ENCODE peak calls at places on chromosomes 7 and 10, in ten cellular contexts. K is NB4, N is right lobe of liver, O is body of pancreas, V is Peyer's patch, M is spleen, Z is HCT116, S is A549, W is tibial nerve, U is sigmoid colon. D is an unnamed sample.

GRCh38 chr7:5695037-5695708 is 86.3 kb downstream of the RNF216 start:
- DNase-seq in K (no peak), N (no peak), O (no peak), V (peak; percentile 72), M (peak; percentile 88), Z (no peak), S (no peak), W (no peak), U (peak; percentile 90), D (no peak)

GRCh38 chr10:94012834-94013830 is 19.4 kb downstream of the PLCE1 start:
- DNase-seq in K (no peak), N (no peak), O (no peak), V (no peak), M (no peak), Z (no peak), S (no peak), W (no peak), U (no peak), D (no peak)

GRCh38 chr7:8232999-8233847 is 28.7 kb downstream of the ICA1 start:
- DNase-seq in K (no peak), N (no peak), O (no peak), V (no peak), M (no peak), Z (no peak), S (no peak), W (no peak), U (no peak), D (no peak)

GRCh38 chr7:27895553-27895952 is 155.6 kb downstream of the TAX1BP1 start:
- DNase-seq in K (peak; percentile 55), N (no peak), O (no peak), V (no peak), M (no peak), Z (no peak), S (no peak), W (no peak), U (no peak), D (no peak)

GRCh38 chr7:125773113-125773800 is 843.6 kb upstream of the POT1 start:
- DNase-seq in K (no peak), N (no peak), O (no peak), V (no peak), M (no peak), Z (no peak), S (no peak), W (no peak), U (no peak), D (no peak)

GRCh38 chr10:34885901-34886300 is 70.8 kb upstream of the PARD3 start:
- DNase-seq in K (no peak), N (no peak), O (no peak), V (no peak), M (no peak), Z (no peak), S (no peak), W (no peak), U (no peak), D (no peak)

GRCh38 chr7:104923010-104923421 is 91.0 kb upstream of the KMT2E start:
- DNase-seq in K (peak; percentile 93), N (peak; percentile 70), O (peak; percentile 91), V (peak; percentile 76), M (peak; percentile 85), Z (peak; percentile 87), S (peak; percentile 85), W (peak; percentile 52), U (peak; percentile 87), D (peak; percentile 79)

GRCh38 chr7:37833107-37833817 is 15.1 kb upstream of the NME8 start:
- DNase-seq in K (peak; percentile 83), N (peak; percentile 27), O (peak; percentile 40), V (no peak), M (peak; percentile 80), Z (peak; percentile 7), S (peak; percentile 73), W (no peak), U (peak; percentile 66), D (no peak)

GRCh38 chr7:91565499-91566331 is 301.5 kb downstream of the FZD1 start:
- DNase-seq in K (no peak), N (peak; percentile 36), O (peak; percentile 52), V (no peak), M (no peak), Z (no peak), S (peak; percentile 36), W (peak; percentile 13), U (no peak), D (peak; percentile 46)

DNA sequence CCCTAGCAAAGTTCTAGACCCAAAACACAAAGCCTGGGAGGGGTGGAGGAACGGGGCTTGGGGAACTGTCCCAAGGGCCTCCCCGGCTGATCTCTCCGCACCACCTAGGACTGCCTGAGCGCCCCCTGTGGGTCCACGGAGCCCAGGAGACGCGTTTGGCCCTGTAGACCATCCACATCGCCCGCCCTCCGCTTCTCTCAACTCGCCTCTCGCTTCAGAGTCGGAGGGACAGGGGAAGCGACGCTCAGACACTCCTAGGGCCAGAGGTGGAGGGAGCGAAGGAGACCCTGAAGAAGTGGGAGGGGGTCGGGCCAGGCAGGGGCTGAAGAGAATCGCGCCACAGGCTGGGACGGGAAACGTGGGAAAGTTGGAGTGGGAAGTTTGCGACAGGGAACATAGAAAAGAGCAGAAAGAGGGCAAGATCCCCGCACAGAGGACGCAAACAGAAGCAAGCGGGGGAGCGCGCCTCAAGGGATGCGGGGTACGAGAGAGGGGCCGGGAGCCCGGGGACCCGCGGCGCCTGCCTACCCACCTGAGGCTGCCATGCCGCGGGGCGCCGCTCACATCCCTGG is 378 bp downstream of the PIK3AP1 start:
- DNase-seq in K (peak; percentile 95), N (peak; percentile 83), O (peak; percentile 78), V (peak; percentile 88), M (peak; percentile 96), Z (peak; percentile 19), S (peak; percentile 49), W (no peak), U (peak; percentile 75), D (peak; percentile 93)
- TF ChIP-seq CTCF in K (peak; percentile 94), N (peak; percentile 66), O (peak; percentile 59), V (peak; percentile 53), M (peak; percentile 81), Z (peak; percentile 64), S (peak; percentile 51), W (peak; percentile 37), U (peak; percentile 9), D (no peak)

GRCh38 chr7:29684787-29685650 is 121.3 kb upstream of the WIPF3 start:
- DNase-seq in K (peak; percentile 85), N (peak; percentile 83), O (peak; percentile 83), V (peak; percentile 56), M (peak; percentile 92), Z (peak; percentile 23), S (peak; percentile 83), W (peak; percentile 47), U (peak; percentile 88), D (peak; percentile 31)
- TF ChIP-seq POLR2A in K (no peak), N (peak; percentile 54), O (peak; percentile 30), V (peak; percentile 7), M (no peak), Z (no peak), S (peak; percentile 45), W (peak; percentile 22), U (no peak), D (no peak)

DNA sequence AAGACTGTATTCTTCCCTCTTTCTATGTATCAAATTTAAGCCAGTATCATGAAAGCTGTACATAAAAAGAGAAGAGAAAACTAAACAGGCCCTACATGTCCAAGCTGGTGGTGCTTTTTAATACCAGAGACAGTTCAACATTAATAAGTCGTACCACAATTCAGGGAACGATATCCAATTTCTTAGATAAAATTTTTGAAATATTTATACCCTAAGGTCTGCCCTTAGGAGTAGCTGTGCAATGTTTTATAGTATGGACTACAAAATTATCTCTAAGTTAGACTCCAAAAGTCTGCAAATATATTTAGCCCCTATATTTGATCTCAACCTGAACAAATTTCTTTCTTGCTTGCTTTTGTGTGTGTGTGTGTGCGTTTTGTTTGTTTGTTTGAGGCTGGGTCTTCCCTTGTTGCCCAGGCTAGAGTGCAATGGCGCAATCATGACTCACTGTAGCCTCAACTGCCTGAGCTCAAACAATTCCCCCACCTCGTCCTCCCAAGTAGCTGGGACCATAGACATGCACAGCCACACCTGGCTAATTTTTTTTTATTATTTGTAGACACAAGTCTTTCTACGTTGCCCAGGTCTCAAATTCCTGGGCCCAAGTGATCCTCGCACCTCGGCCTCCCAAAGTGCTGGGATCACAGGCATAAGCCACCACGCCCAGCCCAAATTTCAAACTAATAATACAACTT is 13.2 kb downstream of the ARHGAP19 start:
- DNase-seq in K (peak; percentile 91), N (peak; percentile 66), O (no peak), V (no peak), M (no peak), Z (no peak), S (peak; percentile 81), W (no peak), U (no peak), D (peak; percentile 76)
- H3K4me3 ChIP-seq in K (no peak overlapping the region), N (no peak overlapping the region), O (no peak overlapping the region), V (no peak overlapping the region), M (no peak overlapping the region), Z (no peak overlapping the region), S (no peak overlapping the region), W (no peak overlapping the region), U (no peak overlapping the region), D (no peak overlapping the region)

DNA sequence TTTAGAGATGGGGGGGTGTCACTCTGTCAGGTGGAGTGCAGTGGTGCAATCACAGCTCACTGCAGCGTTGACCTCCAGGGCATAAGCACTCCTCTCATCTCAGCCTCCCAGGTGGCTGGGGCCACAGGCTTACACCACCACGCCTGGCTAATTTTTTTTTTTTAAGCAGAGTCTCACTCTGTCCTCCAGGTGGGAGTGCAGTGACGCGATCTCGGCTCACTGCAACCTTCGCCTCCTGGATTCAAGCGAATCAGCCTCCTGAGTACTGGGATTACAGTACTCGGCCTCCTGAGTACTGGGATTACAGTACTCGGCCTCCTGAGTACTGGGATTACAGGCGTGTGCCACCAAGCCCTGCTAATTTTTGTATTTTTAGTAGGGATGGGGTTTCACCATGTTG is 23.6 kb upstream of the PPIA start:
- DNase-seq in K (no peak), N (no peak), O (no peak), V (no peak), M (no peak), Z (no peak), S (peak; percentile 44), W (no peak), U (no peak), D (no peak)
- TF ChIP-seq CTCF in K (no peak), N (no peak), O (no peak), V (no peak), M (no peak), Z (no peak), S (no peak), W (no peak), U (no peak), D (no peak)

DNA sequence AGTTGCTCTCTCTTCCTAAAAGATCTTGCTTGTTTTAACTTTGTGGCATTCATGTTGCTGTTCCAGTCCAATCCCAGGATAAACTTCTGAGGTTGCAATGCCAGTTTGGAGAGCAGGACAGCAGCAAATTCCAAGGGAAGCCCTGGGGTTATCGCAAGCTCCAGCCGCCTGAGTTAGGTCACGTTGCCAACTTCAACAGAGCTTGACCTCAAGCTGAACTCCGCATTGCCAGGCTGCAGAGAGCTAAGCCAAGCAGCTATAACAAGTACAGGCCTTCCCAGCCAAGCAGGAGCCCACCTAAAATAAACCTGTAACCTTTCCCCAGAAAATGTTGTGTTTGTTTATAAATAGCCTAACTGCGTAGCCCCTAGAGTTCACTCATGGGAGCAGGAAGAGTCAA is 138.9 kb upstream of the LYZL1 start:
- DNase-seq in K (no peak), N (peak; percentile 68), O (peak; percentile 32), V (no peak), M (no peak), Z (no peak), S (no peak), W (no peak), U (no peak), D (no peak)
- TF ChIP-seq POLR2A in K (no peak), N (no peak), O (no peak), V (no peak), M (no peak), Z (no peak), S (no peak), W (no peak), U (no peak), D (no peak)

GRCh38 chr10:125056161-125057132 is 103.9 kb downstream of the CTBP2 start:
- DNase-seq in K (no peak), N (no peak), O (no peak), V (no peak), M (peak; percentile 66), Z (no peak), S (no peak), W (no peak), U (no peak), D (no peak)
- H3K4me3 ChIP-seq in K (no peak overlapping the region), N (no peak overlapping the region), O (no peak overlapping the region), V (no peak overlapping the region), M (no peak overlapping the region), Z (no peak overlapping the region), S (no peak overlapping the region), W (no peak overlapping the region), U (no peak overlapping the region), D (no peak overlapping the region)